ENCODE peak calls at places on chromosomes 11 and 22, in five cellular contexts. A is pancreas, G is fibroblast of lung, U is mammary epithelial cell, O is ovary. L is an unnamed sample. For H3K36me3, the result is how much of the 10 kb centered on the place peaks cover.

GRCh38 chr22:30396871-30397655 is at the start of gene SEC14L2:
- DNase-seq in A (peak), G (peak), U (peak), O (peak), L (peak)

GRCh38 chr11:11513438-11513837 is 108.4 kb downstream of the GALNT18 start:
- DNase-seq in A (no peak), G (no peak), U (peak), O (no peak), L (no peak)

GRCh38 chr22:21105294-21105693 is 59.5 kb downstream of the LRRC74B start:
- DNase-seq in A (no peak), G (no peak), U (no peak), O (no peak), L (no peak)

GRCh38 chr22:25453557-25453956 is 110.9 kb upstream of the GRK3 start:
- DNase-seq in A (no peak), G (no peak), U (no peak), O (no peak), L (no peak)

GRCh38 chr22:46803031-46803880 is 40.8 kb downstream of the TBC1D22A start:
- DNase-seq in A (peak), G (peak), U (peak), O (no peak), L (peak)

GRCh38 chr22:35742342-35743100 is 24.8 kb downstream of the APOL5 start:
- DNase-seq in A (no peak), G (peak), U (peak), O (no peak), L (no peak)

GRCh38 chr11:108223449-108224149 is 732 bp downstream of the ATM start:
- DNase-seq in A (no peak), G (peak), U (peak), O (no peak), L (no peak)

GRCh38 chr11:118417801-118418200 is 16.4 kb downstream of the ATP5MG start:
- DNase-seq in A (no peak), G (no peak), U (no peak), O (no peak), L (no peak)

GRCh38 chr22:30280495-30280894 is 8.8 kb downstream of the CASTOR1 start:
- DNase-seq in A (no peak), G (peak), U (no peak), O (no peak), L (no peak)

GRCh38 chr11:119989422-119989821 is 148.5 kb downstream of the TRIM29 start:
- DNase-seq in A (no peak), G (no peak), U (no peak), O (no peak), L (no peak)

GRCh38 chr11:77542296-77542695 is 47.5 kb upstream of the AQP11 start:
- DNase-seq in A (no peak), G (peak), U (peak), O (no peak), L (no peak)

GRCh38 chr11:124970925-124971324 is 16.9 kb downstream of the CCDC15 start:
- DNase-seq in A (no peak), G (peak), U (peak), O (no peak), L (no peak)

GRCh38 chr22:41526802-41527799 is 17.2 kb downstream of the POLR3H start:
- DNase-seq in A (peak), G (no peak), U (no peak), O (peak), L (peak)

GRCh38 chr11:5486421-5486820 is 2.1 kb upstream of the OR52D1 start:
- DNase-seq in A (no peak), G (no peak), U (no peak), O (no peak), L (no peak)

DNA sequence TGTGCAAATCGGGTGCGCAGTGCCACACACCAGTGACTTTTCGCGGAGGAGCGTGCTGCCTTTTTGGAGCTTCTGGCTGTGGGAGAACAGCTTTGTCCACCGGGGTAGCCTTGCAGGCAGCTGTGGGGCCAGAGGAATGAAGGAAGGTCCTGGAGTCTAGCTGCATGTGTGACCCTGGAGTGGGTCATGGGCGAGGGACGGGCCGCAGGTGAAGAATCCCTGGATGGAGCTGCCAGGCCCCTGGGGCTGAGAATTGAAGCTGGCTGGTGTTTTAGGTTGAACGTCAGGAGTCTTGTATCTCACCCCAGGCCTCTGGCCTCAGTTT is 8.6 kb downstream of the CCND1 start:
- DNase-seq in A (no peak), G (no peak), U (no peak), O (no peak), L (peak)
- H3K36me3 ChIP-seq in A (under half), G (half or more), U (under half), O (under half), L (under half)

DNA sequence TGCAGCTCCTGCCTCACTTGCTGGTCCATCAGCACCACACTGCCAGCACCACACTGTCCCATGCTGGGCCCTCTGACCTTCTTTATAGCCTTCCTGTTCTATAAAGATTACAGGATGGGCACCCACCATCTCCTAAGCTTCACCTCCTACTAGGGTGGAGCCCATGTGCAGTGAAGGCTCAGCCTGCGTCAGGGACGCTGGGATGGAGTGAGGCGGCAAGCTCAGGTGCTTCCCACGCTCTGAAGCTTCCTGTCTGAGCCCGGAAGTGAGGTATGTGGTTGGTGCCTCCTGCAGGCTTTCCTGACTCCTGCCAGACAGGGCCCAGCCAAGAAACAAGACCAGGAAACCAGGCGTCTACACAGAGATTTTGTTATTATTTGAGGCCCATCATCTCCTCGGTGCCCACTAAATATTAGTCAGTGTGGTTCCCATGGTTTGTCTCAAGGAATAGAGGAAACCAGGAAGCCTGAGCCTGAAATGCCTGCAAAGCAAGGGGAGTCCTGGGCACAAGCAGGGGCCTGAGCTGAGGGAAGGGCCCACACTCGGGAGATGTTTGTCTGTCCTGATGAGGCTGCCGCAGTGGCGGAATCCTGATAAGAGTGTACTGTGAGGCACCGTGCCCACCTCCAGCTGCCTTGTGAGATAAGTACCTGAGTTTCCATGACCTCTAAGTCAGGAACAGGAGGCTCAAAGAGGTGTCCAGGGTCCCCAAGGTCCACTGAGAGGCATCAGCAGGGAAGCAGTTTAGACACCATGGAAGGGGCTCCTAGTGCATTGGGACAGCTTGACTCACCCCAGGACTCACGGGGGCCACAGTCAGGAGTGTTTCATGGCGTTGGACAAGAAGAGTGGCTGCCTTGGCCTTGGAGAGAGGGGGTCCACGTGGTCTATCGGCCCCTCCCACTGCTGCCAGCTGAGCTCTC is 22.0 kb downstream of the RSPH14 start:
- DNase-seq in A (no peak), G (no peak), U (no peak), O (no peak), L (no peak)
- H3K4me3 ChIP-seq in A (no peak), G (no peak), U (no peak), O (no peak), L (no peak)

GRCh38 chr11:1727861-1728260 is 22.5 kb downstream of the IFITM10 start:
- DNase-seq in A (no peak), G (no peak), U (no peak), O (no peak), L (peak)
- H3K27ac ChIP-seq in A (no peak), G (no peak), U (no peak), O (no peak), L (no peak)

GRCh38 chr11:16744128-16744725 is 5.8 kb downstream of the C11orf58 start:
- DNase-seq in A (no peak), G (no peak), U (no peak), O (no peak), L (no peak)
- H3K36me3 ChIP-seq in A (under half), G (under half), U (under half), O (under half), L (under half)

DNA sequence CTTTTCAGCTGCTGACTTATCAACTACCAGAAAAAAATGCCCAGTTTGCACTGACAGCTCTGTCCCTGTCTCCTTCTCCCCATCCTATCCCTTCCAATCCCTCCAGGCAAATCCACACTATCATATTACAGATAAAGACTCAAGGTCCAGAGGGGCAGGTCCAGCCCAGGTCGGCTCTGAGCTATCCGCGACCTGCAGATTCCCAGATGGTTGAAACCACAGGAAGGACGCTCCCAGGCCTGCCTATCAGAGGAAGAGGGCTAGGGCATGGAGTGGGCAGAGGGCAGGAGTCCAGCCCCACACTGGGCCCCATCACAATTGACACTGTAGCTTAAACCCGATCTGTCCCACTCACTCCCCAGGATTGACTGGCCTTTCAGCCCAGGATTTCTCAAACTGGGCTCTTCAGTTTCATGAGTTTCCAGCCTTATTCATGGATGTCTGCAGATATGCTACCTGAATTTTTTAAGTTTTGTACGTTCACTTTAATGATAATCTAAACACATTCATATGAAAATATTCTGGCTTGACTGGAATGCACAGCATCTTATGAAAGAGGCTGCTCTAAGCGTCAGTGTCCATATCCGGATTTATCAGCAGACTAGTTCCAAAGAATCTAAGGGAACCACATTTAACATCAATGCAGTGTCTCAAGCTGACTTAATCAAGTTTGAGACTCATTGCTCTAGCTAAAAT is 16.4 kb upstream of the FCHSD2 start:
- DNase-seq in A (no peak), G (peak), U (no peak), O (no peak), L (no peak)
- H3K4me3 ChIP-seq in A (no peak), G (no peak), U (no peak), O (no peak), L (no peak)

GRCh38 chr11:43359432-43359818 is 705 bp downstream of the TTC17 start:
- DNase-seq in A (no peak), G (peak), U (peak), O (no peak), L (no peak)
- H3K27ac ChIP-seq in A (peak), G (peak), U (peak), O (no peak), L (peak)

GRCh38 chr11:83056204-83056603 is 15.5 kb downstream of the RAB30 start:
- DNase-seq in A (no peak), G (no peak), U (no peak), O (no peak), L (no peak)
- H3K36me3 ChIP-seq in A (under half), G (under half), U (under half), O (under half), L (under half)

DNA sequence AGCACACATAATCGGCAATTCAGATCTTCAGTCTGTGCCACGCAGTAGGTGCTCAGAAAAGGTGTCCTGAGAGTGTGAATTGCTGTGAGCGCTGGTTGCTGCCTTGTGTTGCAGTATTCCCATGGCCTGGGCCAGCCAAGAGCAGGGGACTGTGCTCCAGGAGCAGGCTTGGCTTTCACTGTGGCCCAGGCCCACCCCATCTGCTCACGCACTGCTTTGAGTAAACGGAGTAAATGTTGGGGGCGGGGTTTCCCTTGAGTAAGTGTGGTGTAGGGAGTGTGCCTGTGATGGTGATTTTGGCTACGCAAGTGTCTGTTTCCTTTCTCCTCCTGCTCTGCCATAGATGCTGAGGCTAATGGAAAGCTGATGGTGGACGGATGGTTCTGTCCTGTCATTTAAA is 2.3 kb downstream of the CTTN start:
- DNase-seq in A (no peak), G (no peak), U (no peak), O (no peak), L (no peak)
- H3K4me3 ChIP-seq in A (no peak), G (peak), U (peak), O (no peak), L (no peak)

GRCh38 chr11:44574620-44575287 is 9.3 kb downstream of the CD82 start:
- DNase-seq in A (no peak), G (peak), U (peak), O (no peak), L (no peak)

GRCh38 chr11:44573333-44573732 is 7.9 kb downstream of the CD82 start:
- DNase-seq in A (no peak), G (peak), U (no peak), O (no peak), L (no peak)

GRCh38 chr11:44577231-44577834 is 11.9 kb downstream of the CD82 start:
- DNase-seq in A (no peak), G (no peak), U (peak), O (no peak), L (no peak)

GRCh38 chr11:44575962-44576361 is 10.5 kb downstream of the CD82 start:
- DNase-seq in A (no peak), G (no peak), U (no peak), O (no peak), L (no peak)

GRCh38 chr11:44575288-44575672 is 9.8 kb downstream of the CD82 start:
- DNase-seq in A (no peak), G (peak), U (peak), O (no peak), L (peak)
- H3K27ac ChIP-seq in A (peak), G (peak), U (peak), O (no peak), L (no peak)

GRCh38 chr11:68938816-68939582 is 35.3 kb downstream of the IGHMBP2 start:
- DNase-seq in A (no peak), G (no peak), U (no peak), O (no peak), L (peak)
- H3K36me3 ChIP-seq in A (under half), G (under half), U (under half), O (under half), L (under half)

L was measured in right lobe of liver.